ENCODE peak calls at places on chromosomes 1 and 21, in seven cellular contexts. Z is hepatocyte, I is fibroblast of pulmonary artery, F is fibroblast of lung, K is AG09319, L is RWPE1, H is kidney. W is an unnamed sample.
A peak's percentile ranks its signal among the peaks of the same experiment; 100 is the strongest.

GRCh38 chr1:242761556-242761955 is 237.1 kb upstream of the PLD5 start:
- DNase-seq in H (no peak), F (no peak), K (no peak), Z (no peak), I (no peak), L (no peak), W (no peak)

GRCh38 chr21:46022551-46023107 is 41.1 kb downstream of the COL6A1 start:
- DNase-seq in L (peak; percentile 14), K (no peak), I (no peak), H (no peak), Z (peak; percentile 4), F (no peak), W (no peak)

GRCh38 chr1:72892461-72892860 is 610.1 kb upstream of the NEGR1 start:
- DNase-seq in F (peak; percentile 33), Z (no peak), I (peak; percentile 11), L (peak; percentile 40), H (no peak), K (no peak), W (no peak)

GRCh38 chr1:210252621-210253041 is 20.0 kb downstream of the SERTAD4 start:
- DNase-seq in K (no peak), I (no peak), F (no peak), Z (peak; percentile 51), H (peak; percentile 84), L (no peak), W (peak; percentile 72)

GRCh38 chr21:20877976-20878375 is 120.2 kb upstream of the NCAM2 start:
- DNase-seq in L (no peak), K (no peak), F (no peak), Z (no peak), I (no peak), H (no peak), W (no peak)

GRCh38 chr1:218425647-218426342 is 80.7 kb downstream of the TGFB2 start:
- DNase-seq in F (peak; percentile 87), Z (no peak), L (peak; percentile 30), K (peak; percentile 20), I (peak; percentile 81), H (no peak), W (no peak)

GRCh38 chr1:186813420-186813819 is 15.3 kb upstream of the PLA2G4A start:
- DNase-seq in H (no peak), I (no peak), Z (no peak), L (no peak), K (no peak), F (peak; percentile 66), W (no peak)

GRCh38 chr1:54500030-54500389 is 48.0 kb upstream of the ACOT11 start:
- DNase-seq in Z (no peak), H (no peak), K (no peak), I (no peak), L (no peak), F (no peak), W (no peak)

GRCh38 chr1:22053018-22053860 is 730 bp downstream of the CDC42 start:
- DNase-seq in I (peak; percentile 89), Z (peak; percentile 87), L (no peak), H (peak; percentile 92), F (peak; percentile 87), K (peak; percentile 20), W (peak; percentile 75)

GRCh38 chr1:15328785-15329480 is 80.8 kb upstream of the EFHD2 start:
- DNase-seq in I (peak; percentile 88), F (peak; percentile 85), K (no peak), L (no peak), H (no peak), Z (peak; percentile 45), W (no peak)

GRCh38 chr21:32253215-32253641 is 25.6 kb downstream of the MIS18A start:
- DNase-seq in H (no peak), F (peak; percentile 75), L (no peak), K (no peak), Z (peak; percentile 19), I (peak; percentile 72), W (no peak)

GRCh38 chr1:153431002-153431401 is 14.7 kb downstream of the S100A7A start:
- DNase-seq in K (no peak), L (no peak), F (no peak), Z (no peak), H (no peak), I (no peak), W (no peak)

GRCh38 chr1:192439373-192440025 is 122.7 kb downstream of the RGS21 start:
- DNase-seq in H (no peak), F (peak; percentile 95), Z (peak; percentile 8), K (peak; percentile 3), I (peak; percentile 58), L (peak; percentile 79), W (no peak)

GRCh38 chr1:244286341-244286740 is 165.4 kb downstream of the ADSS2 start:
- DNase-seq in F (no peak), L (no peak), I (no peak), K (no peak), Z (no peak), H (no peak), W (no peak)

GRCh38 chr1:234841710-234842231 is 231.8 kb upstream of the IRF2BP2 start:
- DNase-seq in H (no peak), K (no peak), Z (no peak), L (no peak), F (no peak), I (peak; percentile 56), W (no peak)

GRCh38 chr1:173503391-173503790 is 26.3 kb downstream of the PRDX6 start:
- DNase-seq in K (peak; percentile 39), L (no peak), H (no peak), F (no peak), Z (no peak), I (peak; percentile 46), W (no peak)

GRCh38 chr21:35367558-35367957 is 318.5 kb upstream of the RUNX1 start:
- DNase-seq in Z (no peak), I (no peak), H (no peak), K (no peak), F (no peak), L (no peak), W (no peak)

GRCh38 chr1:210325026-210325670 is 3.6 kb upstream of the HHAT start:
- DNase-seq in L (no peak), H (no peak), Z (no peak), K (no peak), F (no peak), I (no peak), W (no peak)

GRCh38 chr1:67647036-67647798 is 37.8 kb upstream of the GADD45A start:
- DNase-seq in F (peak; percentile 52), I (peak; percentile 59), K (no peak), L (no peak), H (no peak), Z (peak; percentile 40), W (no peak)

GRCh38 chr1:25926731-25927496 is 20.7 kb upstream of the STMN1 start:
- DNase-seq in H (no peak), L (no peak), K (no peak), Z (no peak), I (no peak), F (no peak), W (no peak)

GRCh38 chr21:46038871-46039397 is 57.4 kb downstream of the COL6A1 start:
- DNase-seq in K (no peak), F (peak; percentile 97), H (no peak), L (no peak), I (peak; percentile 84), Z (no peak), W (no peak)

GRCh38 chr1:93471284-93471683 is 23.4 kb downstream of the FNBP1L start:
- DNase-seq in H (no peak), F (no peak), L (no peak), Z (no peak), K (no peak), I (no peak), W (no peak)

GRCh38 chr1:206651958-206652890 is 16.9 kb downstream of the DYRK3 start:
- DNase-seq in L (no peak), F (no peak), Z (no peak), H (no peak), I (no peak), K (no peak), W (no peak)

DNA sequence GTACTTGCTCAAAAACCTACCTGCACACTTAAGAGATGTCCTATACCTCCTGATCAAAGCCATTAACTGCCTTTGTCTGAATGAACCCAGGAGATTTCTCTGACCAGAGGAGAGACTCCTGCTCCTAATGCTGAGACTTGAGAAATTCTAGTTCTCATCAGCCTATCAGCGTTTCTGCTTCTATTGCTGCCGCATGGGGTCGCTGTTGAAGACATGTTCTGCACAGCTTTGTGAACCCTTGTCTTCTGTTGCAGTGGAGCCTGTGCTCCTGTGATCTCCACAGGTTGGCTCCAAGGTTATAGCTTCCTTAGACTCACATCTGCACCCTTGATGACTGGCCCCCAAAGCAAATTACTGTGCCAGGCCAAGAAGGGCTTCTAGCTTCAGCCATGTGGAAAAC is 40.2 kb downstream of the EDN2 start:
- DNase-seq in Z (no peak), K (no peak), H (no peak), L (no peak), F (no peak), I (no peak), W (no peak)
- TF ChIP-seq CTCF in Z (peak; percentile 20), K (no peak), H (no peak), L (no peak), F (no peak), I (peak; percentile 18), W (no peak)

GRCh38 chr1:159790237-159790917 is 9.6 kb downstream of the DUSP23 start:
- DNase-seq in F (no peak), I (peak; percentile 50), K (no peak), H (no peak), L (no peak), Z (peak; percentile 47), W (peak; percentile 14)
- TF ChIP-seq CTCF in F (peak; percentile 47), I (peak; percentile 64), K (peak; percentile 58), H (peak; percentile 56), L (no peak), Z (peak; percentile 50), W (peak; percentile 58)

GRCh38 chr1:6179564-6180175 is 451 bp downstream of the CHD5 start:
- DNase-seq in Z (no peak), F (no peak), K (no peak), I (no peak), L (no peak), H (peak; percentile 57), W (no peak)

GRCh38 chr1:6180578-6181311 is 624 bp upstream of the CHD5 start:
- DNase-seq in K (no peak), I (no peak), Z (peak; percentile 31), H (peak; percentile 58), L (no peak), F (no peak), W (no peak)

GRCh38 chr1:6178751-6179563 is 1.2 kb downstream of the CHD5 start:
- DNase-seq in Z (no peak), I (no peak), H (peak; percentile 68), F (no peak), L (no peak), K (no peak), W (peak; percentile 42)

GRCh38 chr1:6181347-6181770 is 1.2 kb upstream of the CHD5 start:
- DNase-seq in I (no peak), Z (no peak), L (no peak), F (no peak), K (no peak), H (peak; percentile 73), W (no peak)

GRCh38 chr1:6180215-6180577 is at the start of gene CHD5:
- DNase-seq in F (no peak), K (no peak), H (peak; percentile 73), Z (peak; percentile 40), L (no peak), I (no peak), W (peak; percentile 56)
- TF ChIP-seq CTCF in F (no peak), K (no peak), H (no peak), Z (no peak), L (no peak), I (no peak), W (no peak)

DNA sequence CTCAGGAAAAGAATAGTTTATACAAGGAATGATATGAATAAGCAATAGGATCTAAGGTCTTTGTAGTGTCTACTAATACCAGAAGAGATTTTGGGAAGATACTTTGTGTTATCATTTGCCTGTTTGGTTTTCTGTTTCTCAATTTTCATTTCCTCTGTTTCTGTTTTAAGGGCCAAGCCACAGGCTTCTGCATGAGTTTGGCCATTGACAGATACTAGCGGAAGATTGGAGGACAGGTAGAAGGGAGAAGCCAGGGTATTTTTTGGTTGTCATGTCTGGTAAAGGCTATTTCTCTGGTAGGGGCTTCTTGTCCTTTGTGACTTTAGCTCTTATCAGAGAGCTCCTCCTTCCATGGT is 51.4 kb downstream of the HS2ST1 start:
- DNase-seq in Z (no peak), H (no peak), K (no peak), F (no peak), I (no peak), L (no peak), W (no peak)
- TF ChIP-seq CTCF in Z (no peak), H (no peak), K (no peak), F (no peak), I (no peak), L (no peak), W (no peak)